ENCODE peak calls at places on chromosomes 13 and 19, in four cellular contexts. N is HepG2, M is K562, D is GM12878. I is an unnamed sample.

GRCh38 chr13:109737606-109738005 is 48.8 kb downstream of the IRS2 start:
- DNase-seq in M (no peak), N (no peak), D (no peak), I (no peak)

GRCh38 chr13:59452189-59452588 is 711.5 kb downstream of the DIAPH3 start:
- DNase-seq in N (no peak), M (no peak), D (no peak), I (no peak)

GRCh38 chr13:100854091-100854490 is 179.5 kb upstream of the TMTC4 start:
- DNase-seq in D (no peak), N (no peak), M (no peak), I (no peak)

GRCh38 chr13:40442826-40443225 is 223.6 kb downstream of the FOXO1 start:
- DNase-seq in M (no peak), N (peak), D (no peak), I (no peak)

GRCh38 chr19:52670046-52670445 is 31.9 kb upstream of the ZNF83 start:
- DNase-seq in M (no peak), D (no peak), N (no peak), I (no peak)

GRCh38 chr13:95714142-95714832 is 37.3 kb downstream of the DNAJC3 start:
- DNase-seq in N (no peak), M (no peak), D (no peak), I (no peak)

GRCh38 chr13:76667551-76667950 is 218.7 kb downstream of the KCTD12 start:
- DNase-seq in N (no peak), D (no peak), M (no peak), I (peak)

GRCh38 chr19:5445071-5445470 is 10.1 kb upstream of the ZNRF4 start:
- DNase-seq in D (no peak), M (no peak), N (no peak), I (no peak)

GRCh38 chr13:33015791-33016323 is 366 bp upstream of the KL start:
- DNase-seq in M (no peak), D (no peak), N (no peak), I (no peak)

DNA sequence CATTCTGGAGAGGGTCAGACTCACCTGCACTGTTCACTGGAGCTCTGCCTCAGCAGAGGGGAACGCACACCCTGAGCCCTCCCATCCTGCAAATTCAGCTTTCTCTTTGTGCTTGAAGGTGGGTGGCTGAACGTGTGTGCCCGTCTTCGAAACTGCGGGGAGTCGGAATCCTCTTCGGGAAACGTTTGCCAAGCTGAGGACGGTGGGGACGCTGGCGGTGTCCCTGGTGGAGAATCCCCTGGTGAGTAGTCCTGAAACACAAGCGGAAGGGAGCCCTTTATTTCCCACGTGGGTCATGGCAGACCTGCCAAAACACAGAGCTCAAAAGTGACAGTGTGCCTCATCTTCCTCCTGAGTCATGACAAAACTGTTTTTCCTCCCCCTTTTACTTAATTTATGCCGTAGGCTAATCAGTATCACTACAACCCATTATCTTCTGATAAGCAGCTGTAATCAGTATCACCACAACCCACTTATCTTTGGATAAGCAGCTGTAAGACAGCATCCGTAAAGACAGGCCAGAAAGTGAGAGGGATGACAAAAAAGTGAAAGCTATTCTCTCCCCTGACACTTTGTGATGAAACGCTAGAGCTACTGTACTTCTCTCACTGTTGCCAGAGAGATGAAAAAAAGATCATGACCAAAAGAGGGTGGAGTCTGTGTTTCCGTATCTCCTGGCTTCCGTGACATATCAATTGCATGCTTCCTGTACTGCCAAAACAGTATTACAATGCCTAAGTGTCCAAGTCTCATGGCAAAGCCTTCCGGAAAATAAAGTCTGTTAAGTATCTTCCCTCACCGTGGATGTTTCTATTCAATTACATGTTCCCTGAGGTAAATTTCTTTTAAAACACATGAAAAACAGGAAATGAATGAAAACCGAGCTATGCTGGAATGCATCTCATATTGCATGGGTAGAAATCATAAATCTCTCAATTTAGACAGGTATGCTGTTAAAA is 155.5 kb downstream of the TBC1D4 start:
- DNase-seq in M (peak), D (no peak), N (no peak), I (peak)
- TF ChIP-seq NFIC in M (peak), D (no peak), N (no peak), I (no peak)

GRCh38 chr13:44302233-44302632 is 71.4 kb upstream of the SERP2 start:
- DNase-seq in N (no peak), D (no peak), M (no peak), I (no peak)

GRCh38 chr13:44304433-44304725 is 69.2 kb upstream of the SERP2 start:
- DNase-seq in D (no peak), M (no peak), N (no peak), I (no peak)

GRCh38 chr13:44302948-44303575 is 70.6 kb upstream of the SERP2 start:
- DNase-seq in M (no peak), N (no peak), D (no peak), I (no peak)

GRCh38 chr13:44305216-44305615 is 68.4 kb upstream of the SERP2 start:
- DNase-seq in D (no peak), N (no peak), M (no peak), I (no peak)

GRCh38 chr13:44303681-44304432 is 69.8 kb upstream of the SERP2 start:
- DNase-seq in N (no peak), D (no peak), M (no peak), I (peak)
- TF ChIP-seq EP300 in N (no peak), D (no peak), M (no peak), I (peak)

GRCh38 chr19:29535432-29535831 is 9.6 kb downstream of the VSTM2B start:
- DNase-seq in N (no peak), D (no peak), M (no peak), I (no peak)
- TF ChIP-seq NFIC in N (no peak), D (no peak), M (no peak), I (no peak)

DNA sequence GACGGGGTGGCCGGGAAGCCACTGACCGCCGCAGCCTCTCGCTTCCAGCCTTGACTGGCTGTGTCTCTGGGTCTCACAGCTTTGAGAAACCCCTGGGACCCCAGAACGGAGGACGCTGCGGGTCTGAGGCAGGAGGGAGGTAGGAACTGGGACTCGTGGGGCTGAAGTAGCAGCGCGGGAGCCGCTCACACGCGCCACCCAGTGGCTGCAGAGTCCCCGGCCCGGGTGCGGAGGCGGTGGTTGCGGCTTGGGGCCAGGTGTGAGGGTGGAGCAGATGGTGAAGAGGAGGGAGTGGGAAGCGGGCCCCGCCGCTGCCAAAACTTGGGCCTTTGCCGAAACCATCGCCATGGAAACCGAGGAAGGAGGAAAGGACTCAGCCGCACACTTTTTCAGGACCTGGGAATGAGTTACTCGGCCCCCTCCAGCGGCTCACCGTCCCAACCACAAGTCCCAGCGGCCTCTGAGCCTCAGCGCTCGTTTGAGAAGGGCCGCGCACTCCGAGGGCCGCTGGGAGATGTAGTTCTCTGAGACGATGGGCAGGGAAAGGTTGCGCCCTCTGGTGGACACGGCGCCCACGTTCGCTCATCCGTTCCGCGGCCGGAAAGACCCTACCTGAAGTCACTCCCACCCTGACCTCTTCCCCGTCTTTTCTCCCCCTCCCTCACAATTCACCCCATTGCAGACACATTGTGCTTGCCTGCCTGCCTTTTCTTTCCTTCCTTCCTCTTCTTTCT is 2.2 kb upstream of the SLC17A7 start:
- DNase-seq in D (peak), N (peak), M (peak), I (peak)
- TF ChIP-seq EP300 in D (no peak), N (no peak), M (no peak), I (no peak)

GRCh38 chr19:18259848-18260247 is 14.4 kb downstream of the IQCN start:
- DNase-seq in N (no peak), M (no peak), D (no peak), I (no peak)
- TF ChIP-seq NFIC in N (no peak), M (no peak), D (no peak), I (no peak)

GRCh38 chr13:62210951-62211350 is 795.3 kb upstream of the PCDH20 start:
- DNase-seq in D (no peak), M (no peak), N (no peak), I (no peak)

GRCh38 chr13:62207388-62207787 is 791.7 kb upstream of the PCDH20 start:
- DNase-seq in D (no peak), N (no peak), M (no peak), I (no peak)

GRCh38 chr13:62212246-62212645 is 796.6 kb upstream of the PCDH20 start:
- DNase-seq in M (no peak), N (peak), D (no peak), I (no peak)

GRCh38 chr13:62205273-62205672 is 789.6 kb upstream of the PCDH20 start:
- DNase-seq in M (no peak), D (no peak), N (no peak), I (no peak)

GRCh38 chr13:62209539-62209938 is 793.9 kb upstream of the PCDH20 start:
- DNase-seq in N (no peak), M (no peak), D (peak), I (no peak)
- TF ChIP-seq EP300 in N (no peak), M (no peak), D (peak), I (no peak)

DNA sequence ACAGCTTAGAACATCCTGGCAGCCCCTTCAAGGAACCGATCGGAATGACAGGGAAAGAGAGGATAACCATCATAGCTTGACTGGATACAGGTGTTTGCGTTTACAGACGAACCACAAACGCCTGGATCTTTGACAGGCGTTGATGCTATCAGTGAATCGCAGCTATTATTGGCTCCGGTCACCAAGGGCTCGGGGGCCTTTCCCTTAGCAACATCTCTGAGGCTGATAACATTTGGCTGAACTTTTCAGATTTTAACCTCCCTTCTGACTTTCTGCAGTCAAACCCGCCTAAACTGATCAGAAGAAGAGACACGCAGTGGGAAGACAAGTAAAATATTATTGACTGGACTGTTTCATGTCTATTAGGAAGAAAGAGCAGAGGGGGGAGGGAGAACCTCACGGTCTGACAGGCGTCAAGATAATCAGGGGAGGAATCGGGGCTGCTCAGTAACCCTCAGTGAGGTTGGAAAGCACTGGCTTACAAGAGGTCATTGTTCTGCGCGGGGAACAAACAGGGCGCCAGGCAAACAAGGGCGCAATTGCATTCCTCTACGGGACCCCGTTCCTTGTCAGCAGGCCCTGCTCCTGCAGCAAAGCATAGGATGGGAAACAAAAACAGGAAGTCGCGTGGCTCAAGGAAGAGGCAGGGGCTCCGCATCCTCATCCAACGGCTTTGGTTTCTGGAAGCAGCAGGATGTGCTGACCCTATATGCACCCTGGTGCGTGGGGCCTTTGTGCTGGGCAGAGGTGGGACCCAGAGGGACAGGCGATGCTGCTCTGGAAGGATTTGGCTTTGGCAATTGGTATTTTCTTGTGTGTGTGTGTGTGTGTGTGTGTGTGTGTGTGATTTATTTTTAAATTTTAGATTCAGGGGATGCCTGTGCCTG is 322.2 kb upstream of the ZNF507 start:
- DNase-seq in M (no peak), D (no peak), N (peak), I (peak)
- TF ChIP-seq NFIC in M (no peak), D (no peak), N (no peak), I (no peak)